ENCODE peak calls at places on chromosomes 1 and 21, in eight cellular contexts. P is IMR-90, I is GM23248, D is fibroblast of lung, E is neural progenitor cell, B is keratinocyte, C is astrocyte, K is SK-N-SH. T is an unnamed sample.
A peak's percentile ranks its signal among the peaks of the same experiment; 100 is the strongest.

GRCh38 chr1:12386130-12386529 is 156.3 kb downstream of the VPS13D start:
- DNase-seq in P (no peak), I (no peak), D (peak; percentile 30), E (no peak), B (peak; percentile 70), C (peak; percentile 26), K (no peak), T (no peak)

GRCh38 chr1:1080122-1080753 is 6.1 kb upstream of the RNF223 start:
- DNase-seq in P (peak; percentile 33), I (peak; percentile 71), D (peak; percentile 33), E (peak; percentile 81), B (no peak), C (no peak), K (peak; percentile 94), T (peak; percentile 75)

GRCh38 chr1:47812848-47813508 is 184.2 kb downstream of the TRABD2B start:
- DNase-seq in P (no peak), I (no peak), D (no peak), E (no peak), B (no peak), C (no peak), K (no peak), T (no peak)

GRCh38 chr1:162011337-162012012 is 12.2 kb downstream of the OLFML2B start:
- DNase-seq in P (no peak), I (no peak), D (no peak), E (no peak), B (no peak), C (no peak), K (no peak), T (no peak)

GRCh38 chr1:88983791-88984552 is 8.5 kb downstream of the KYAT3 start:
- DNase-seq in P (peak; percentile 69), I (peak; percentile 71), D (peak; percentile 44), E (peak; percentile 48), B (no peak), C (peak; percentile 35), K (peak; percentile 39), T (peak; percentile 52)

GRCh38 chr21:42646076-42646825 is 7.2 kb upstream of the PDE9A start:
- DNase-seq in P (no peak), I (no peak), D (no peak), E (no peak), B (no peak), C (no peak), K (no peak), T (no peak)

GRCh38 chr1:163974120-163974519 is 584.9 kb upstream of the PBX1 start:
- DNase-seq in P (no peak), I (peak; percentile 4), D (no peak), E (no peak), B (no peak), C (no peak), K (no peak), T (no peak)

GRCh38 chr1:232543194-232543593 is 86.7 kb downstream of the SIPA1L2 start:
- DNase-seq in P (no peak), I (no peak), D (no peak), E (no peak), B (no peak), C (no peak), K (no peak), T (no peak)

GRCh38 chr1:206587904-206588303 is 24.4 kb downstream of the EIF2D start:
- DNase-seq in P (no peak), I (no peak), D (no peak), E (peak; percentile 30), B (no peak), C (no peak), K (no peak), T (no peak)

GRCh38 chr1:1122981-1123480 is 7.1 kb upstream of the C1orf159 start:
- DNase-seq in P (no peak), I (peak; percentile 43), D (no peak), E (no peak), B (no peak), C (no peak), K (peak; percentile 61), T (peak; percentile 63)

GRCh38 chr1:201426395-201427310 is 5.1 kb upstream of the TNNI1 start:
- DNase-seq in P (no peak), I (no peak), D (peak; percentile 11), E (no peak), B (no peak), C (no peak), K (peak; percentile 56), T (no peak)

GRCh38 chr1:218377143-218377660 is 32.1 kb downstream of the TGFB2 start:
- DNase-seq in P (peak; percentile 99), I (peak; percentile 93), D (peak; percentile 99), E (no peak), B (peak; percentile 85), C (peak; percentile 99), K (no peak), T (no peak)

GRCh38 chr21:43375006-43375826 is 51.7 kb downstream of the SIK1 start:
- DNase-seq in P (no peak), I (no peak), D (no peak), E (no peak), B (no peak), C (no peak), K (no peak), T (no peak)

GRCh38 chr1:64745181-64745985 is 508 bp downstream of the RAVER2 start:
- DNase-seq in P (no peak), I (peak; percentile 60), D (peak; percentile 10), E (peak; percentile 26), B (no peak), C (peak; percentile 30), K (peak; percentile 47), T (peak; percentile 58)

GRCh38 chr1:24413350-24414163 is at the start of gene STPG1:
- DNase-seq in P (peak; percentile 77), I (peak; percentile 89), D (peak; percentile 72), E (peak; percentile 88), B (peak; percentile 69), C (peak; percentile 61), K (peak; percentile 94), T (peak; percentile 87)

GRCh38 chr1:36822648-36823047 is 211.7 kb downstream of the GRIK3 start:
- DNase-seq in P (no peak), I (no peak), D (no peak), E (no peak), B (no peak), C (no peak), K (no peak), T (no peak)

GRCh38 chr1:86419277-86419903 is 4.6 kb upstream of the CLCA2 start:
- DNase-seq in P (no peak), I (peak; percentile 33), D (peak; percentile 24), E (peak; percentile 15), B (no peak), C (no peak), K (no peak), T (peak; percentile 15)

GRCh38 chr1:204650911-204651570 is 34.5 kb downstream of the LRRN2 start:
- DNase-seq in P (no peak), I (peak; percentile 52), D (peak; percentile 4), E (no peak), B (no peak), C (no peak), K (no peak), T (peak; percentile 37)

GRCh38 chr1:99986656-99987225 is 16.9 kb downstream of the SLC35A3 start:
- DNase-seq in P (no peak), I (no peak), D (no peak), E (no peak), B (no peak), C (no peak), K (no peak), T (no peak)

GRCh38 chr1:229058111-229058551 is 212.8 kb upstream of the RAB4A start:
- DNase-seq in P (no peak), I (no peak), D (no peak), E (no peak), B (no peak), C (no peak), K (peak; percentile 30), T (no peak)

DNA sequence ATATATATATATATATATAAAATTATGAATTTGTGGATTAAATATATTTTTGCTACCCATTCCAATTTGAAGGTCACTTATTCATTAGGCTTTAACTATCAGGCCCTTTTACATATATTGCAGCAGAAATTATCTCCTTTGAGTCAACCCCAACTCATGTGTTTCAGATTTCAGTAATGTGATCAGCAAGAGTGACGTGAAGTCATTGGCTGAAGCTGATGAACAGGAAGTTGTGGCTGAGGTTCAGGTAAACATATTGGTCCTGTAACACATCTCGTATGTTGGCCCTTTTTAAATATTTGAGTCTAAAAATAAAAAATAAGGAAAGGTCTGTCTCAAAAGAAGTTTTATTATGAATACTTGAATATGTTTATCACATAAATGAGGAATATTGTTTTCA is 8.5 kb downstream of the VPS45 start:
- DNase-seq in P (peak; percentile 79), I (no peak), D (no peak), E (no peak), B (no peak), C (no peak), K (no peak), T (no peak)
- H3K36me3 ChIP-seq in P (peaks cover 9% of the 10 kb centered on the region), I (peaks cover 35% of the 10 kb centered on the region), D (no peaks in the 10 kb centered on the region), E (peaks cover 24% of the 10 kb centered on the region), B (peaks cover 7% of the 10 kb centered on the region), C (peaks cover 35% of the 10 kb centered on the region), K (peaks cover 72% of the 10 kb centered on the region), T (no peaks in the 10 kb centered on the region)

DNA sequence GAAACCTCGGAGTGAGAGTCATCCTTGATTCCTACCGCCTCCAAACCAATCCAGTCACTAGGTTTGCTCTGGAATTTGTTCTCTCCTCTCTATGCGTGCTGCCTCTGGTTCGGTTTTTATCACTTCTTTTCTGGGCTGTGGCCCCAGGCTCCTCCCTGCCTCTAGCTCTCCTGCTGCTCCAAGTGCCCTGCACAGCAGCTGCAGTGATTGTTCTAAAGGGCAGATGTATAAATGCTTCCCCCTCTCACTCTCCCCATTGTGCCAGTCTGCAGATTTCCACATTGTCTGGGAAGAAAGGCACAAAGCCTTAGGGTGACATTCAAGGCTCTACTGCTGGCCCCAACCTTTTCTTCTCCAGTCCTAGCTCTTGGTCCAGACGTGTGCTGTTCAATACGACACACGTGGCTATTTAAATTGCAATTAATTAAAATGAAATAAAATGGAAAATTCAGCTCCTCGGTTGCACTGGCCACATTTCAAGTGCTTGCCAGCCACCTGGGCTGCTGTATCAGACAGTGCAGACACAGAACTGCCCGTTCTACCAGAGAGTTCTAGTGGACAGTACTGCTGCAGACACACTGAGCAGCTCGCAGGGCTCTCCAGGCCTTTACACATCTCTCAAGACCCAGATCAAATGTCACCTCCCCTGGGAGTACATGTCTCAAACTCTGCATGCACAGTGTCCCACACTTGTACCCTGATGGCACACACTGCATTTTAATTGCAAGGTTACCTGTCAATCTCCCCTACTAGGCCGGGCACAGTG is 12.4 kb downstream of the TRIM62 start:
- DNase-seq in P (peak; percentile 35), I (no peak), D (peak; percentile 62), E (peak; percentile 57), B (no peak), C (peak; percentile 40), K (no peak), T (no peak)
- H3K27ac ChIP-seq in P (no peak overlapping the region), I (no peak overlapping the region), D (no peak overlapping the region), E (no peak overlapping the region), B (no peak overlapping the region), C (no peak overlapping the region), K (no peak overlapping the region), T (no peak overlapping the region)

DNA sequence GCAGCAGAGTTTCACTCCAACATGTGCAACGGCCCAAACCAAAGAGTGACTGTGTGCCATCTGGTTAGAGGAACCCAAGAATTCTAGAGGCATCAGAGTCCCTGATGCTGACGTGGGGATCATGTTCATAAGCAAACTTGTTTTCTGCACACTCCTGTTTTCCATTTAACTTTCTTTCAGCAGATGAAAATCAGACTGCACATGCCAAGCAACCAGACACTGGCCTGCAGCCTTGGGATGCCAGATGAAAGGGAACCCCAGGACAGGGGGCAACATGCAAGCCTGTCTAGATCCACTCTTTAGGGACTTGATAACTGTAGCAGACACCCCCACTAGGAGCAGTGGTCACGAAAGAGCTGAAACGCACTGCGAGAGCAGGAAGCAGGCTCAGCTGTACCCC is 56.8 kb downstream of the SLC66A1 start:
- DNase-seq in P (no peak), I (no peak), D (no peak), E (no peak), B (no peak), C (no peak), K (peak; percentile 51), T (no peak)
- H4K20me1 ChIP-seq in P (peaks cover 79% of the 10 kb centered on the region), I (no peaks in the 10 kb centered on the region), D (no peaks in the 10 kb centered on the region), E (peaks cover 23% of the 10 kb centered on the region), B (no peaks in the 10 kb centered on the region), C (peaks cover 99% of the 10 kb centered on the region), K (peaks cover 57% of the 10 kb centered on the region), T (peaks cover 15% of the 10 kb centered on the region)

GRCh38 chr1:23081376-23081775 is 62.1 kb downstream of the KDM1A start:
- DNase-seq in P (no peak), I (peak; percentile 13), D (no peak), E (peak; percentile 27), B (no peak), C (no peak), K (no peak), T (no peak)
- H3K36me3 ChIP-seq in P (peaks cover 65% of the 10 kb centered on the region), I (peaks cover 58% of the 10 kb centered on the region), D (peaks cover 31% of the 10 kb centered on the region), E (peaks cover 9% of the 10 kb centered on the region), B (peaks cover 29% of the 10 kb centered on the region), C (peaks cover 84% of the 10 kb centered on the region), K (peaks cover 95% of the 10 kb centered on the region), T (no peaks in the 10 kb centered on the region)